ENCODE peak calls at places on chromosomes 4 and X, in eight cellular contexts. M is GM13977, N is fibroblast of the aortic adventitia, O is hippocampal formation, X is tibial nerve, C is HuH-7.5, V is ovary, Y is A549. I is an unnamed sample.

GRCh38 chrX:52424658-52425057 is 55.8 kb downstream of the XAGE2 start:
- DNase-seq in C (no peak), Y (no peak), X (no peak), O (no peak), N (peak), M (no peak), V (no peak), I (no peak)

GRCh38 chr4:113758361-113758760 is 3.2 kb downstream of the CAMK2D start:
- DNase-seq in V (no peak), X (no peak), O (no peak), M (no peak), Y (no peak), N (peak), C (no peak), I (no peak)

GRCh38 chr4:11801466-11802446 is 373.1 kb upstream of the HS3ST1 start:
- DNase-seq in M (no peak), V (no peak), Y (no peak), X (no peak), C (no peak), O (no peak), N (no peak), I (no peak)

GRCh38 chr4:107760281-107760947 is 40.4 kb upstream of the PAPSS1 start:
- DNase-seq in Y (peak), M (no peak), X (peak), O (no peak), C (no peak), V (no peak), N (peak), I (no peak)

GRCh38 chr4:22573198-22573597 is 57.3 kb upstream of the ADGRA3 start:
- DNase-seq in V (peak), N (peak), O (peak), X (peak), M (no peak), C (no peak), Y (no peak), I (peak)

GRCh38 chrX:68917799-68918198 is 89.0 kb downstream of the EFNB1 start:
- DNase-seq in V (no peak), C (no peak), Y (no peak), X (no peak), O (no peak), N (no peak), M (no peak), I (no peak)

GRCh38 chr4:13821522-13821921 is 194.0 kb upstream of the BOD1L1 start:
- DNase-seq in O (no peak), V (no peak), C (no peak), X (no peak), Y (no peak), N (no peak), M (no peak), I (no peak)

GRCh38 chr4:20603671-20604313 is 96.5 kb upstream of the PACRGL start:
- DNase-seq in O (no peak), C (no peak), M (no peak), V (no peak), Y (no peak), X (no peak), N (peak), I (no peak)

GRCh38 chrX:153487590-153488071 is 7.1 kb upstream of the BGN start:
- DNase-seq in V (no peak), O (no peak), Y (no peak), C (no peak), X (no peak), N (peak), M (no peak), I (peak)

GRCh38 chr4:19382993-19383392 is 868.7 kb upstream of the SLIT2 start:
- DNase-seq in C (no peak), N (peak), X (no peak), M (no peak), V (no peak), O (no peak), Y (no peak), I (no peak)

GRCh38 chr4:142703694-142704309 is 142.3 kb downstream of the INPP4B start:
- DNase-seq in N (no peak), C (no peak), Y (no peak), M (no peak), X (no peak), O (no peak), V (no peak), I (no peak)

I was measured in aorta.